ENCODE peak calls at places on chromosomes 1 and 21, in seven cellular contexts. T is PC-9, O is Peyer's patch, R is heart right ventricle, X is K562, E is psoas muscle, Y is endodermal cell. C is an unnamed sample.

GRCh38 chr1:39540504-39541031 is 36.0 kb downstream of the PABPC4 start:
- DNase-seq in T (no peak), O (peak), R (peak), X (no peak), E (peak), Y (no peak), C (no peak)

GRCh38 chr1:171107969-171108368 is 17.3 kb downstream of the FMO3 start:
- DNase-seq in T (no peak), O (no peak), R (no peak), X (no peak), E (no peak), Y (no peak), C (no peak)

GRCh38 chr1:161223805-161224694 is 622 bp upstream of the APOA2 start:
- DNase-seq in T (no peak), O (no peak), R (no peak), X (no peak), E (no peak), Y (peak), C (no peak)

GRCh38 chr1:55636691-55637090 is 421.5 kb upstream of the USP24 start:
- DNase-seq in T (no peak), O (no peak), R (no peak), X (no peak), E (no peak), Y (no peak), C (no peak)

GRCh38 chr1:183991360-183992155 is 46.0 kb downstream of the COLGALT2 start:
- DNase-seq in T (no peak), O (no peak), R (no peak), X (no peak), E (no peak), Y (no peak), C (no peak)

GRCh38 chr1:28328228-28328648 is 602 bp upstream of the MED18 start:
- DNase-seq in T (no peak), O (no peak), R (peak), X (no peak), E (peak), Y (no peak), C (no peak)

GRCh38 chr1:182227864-182228547 is 163.6 kb downstream of the GLUL start:
- DNase-seq in T (peak), O (no peak), R (no peak), X (no peak), E (no peak), Y (no peak), C (no peak)

GRCh38 chr1:203200059-203200553 is 13.6 kb upstream of the CHI3L1 start:
- DNase-seq in T (no peak), O (no peak), R (no peak), X (no peak), E (no peak), Y (no peak), C (peak)

GRCh38 chr21:37370152-37371040 is 3.8 kb downstream of the DYRK1A start:
- DNase-seq in T (no peak), O (no peak), R (no peak), X (peak), E (no peak), Y (no peak), C (no peak)

GRCh38 chr1:223022641-223023473 is 120.2 kb downstream of the TLR5 start:
- DNase-seq in T (peak), O (no peak), R (peak), X (no peak), E (no peak), Y (peak), C (no peak)

GRCh38 chr1:54486864-54487263 is 61.2 kb upstream of the ACOT11 start:
- DNase-seq in T (no peak), O (no peak), R (no peak), X (no peak), E (no peak), Y (no peak), C (no peak)

GRCh38 chr1:214354440-214355148 is 73.6 kb downstream of the SMYD2 start:
- DNase-seq in T (no peak), O (no peak), R (no peak), X (no peak), E (no peak), Y (no peak), C (no peak)

GRCh38 chr1:189708674-189709073 is 769.0 kb downstream of the BRINP3 start:
- DNase-seq in T (no peak), O (no peak), R (no peak), X (no peak), E (peak), Y (peak), C (no peak)

GRCh38 chr1:11908139-11909021 is 17.8 kb downstream of the KIAA2013 start:
- DNase-seq in T (peak), O (peak), R (peak), X (peak), E (peak), Y (peak), C (peak)

GRCh38 chr1:26838474-26839338 is 12.2 kb downstream of the ZDHHC18 start:
- DNase-seq in T (no peak), O (peak), R (no peak), X (no peak), E (peak), Y (no peak), C (no peak)

GRCh38 chr1:26302733-26303405 is 3.6 kb downstream of the UBXN11 start:
- DNase-seq in T (peak), O (no peak), R (no peak), X (no peak), E (peak), Y (peak), C (peak)

GRCh38 chr1:2300851-2301606 is 72.9 kb downstream of the SKI start:
- DNase-seq in T (no peak), O (peak), R (peak), X (no peak), E (peak), Y (no peak), C (no peak)

GRCh38 chr1:78676347-78676982 is 26.8 kb downstream of the IFI44 start:
- DNase-seq in T (peak), O (peak), R (no peak), X (peak), E (no peak), Y (peak), C (peak)

GRCh38 chr1:241611063-241611462 is 29.1 kb downstream of the CHML start:
- DNase-seq in T (peak), O (no peak), R (no peak), X (peak), E (no peak), Y (no peak), C (peak)

GRCh38 chr1:205951746-205952145 is 8.5 kb upstream of the SLC26A9 start:
- DNase-seq in T (no peak), O (no peak), R (no peak), X (no peak), E (no peak), Y (no peak), C (no peak)

GRCh38 chr1:111471012-111471411 is 2.8 kb upstream of the C1orf162 start:
- DNase-seq in T (no peak), O (peak), R (no peak), X (no peak), E (peak), Y (no peak), C (no peak)

GRCh38 chr1:209103135-209103534 is 480.4 kb upstream of the CAMK1G start:
- DNase-seq in T (no peak), O (no peak), R (no peak), X (no peak), E (no peak), Y (no peak), C (no peak)

GRCh38 chr1:206895320-206895719 is 1.9 kb upstream of the IL24 start:
- DNase-seq in T (peak), O (no peak), R (no peak), X (no peak), E (no peak), Y (no peak), C (peak)

DNA sequence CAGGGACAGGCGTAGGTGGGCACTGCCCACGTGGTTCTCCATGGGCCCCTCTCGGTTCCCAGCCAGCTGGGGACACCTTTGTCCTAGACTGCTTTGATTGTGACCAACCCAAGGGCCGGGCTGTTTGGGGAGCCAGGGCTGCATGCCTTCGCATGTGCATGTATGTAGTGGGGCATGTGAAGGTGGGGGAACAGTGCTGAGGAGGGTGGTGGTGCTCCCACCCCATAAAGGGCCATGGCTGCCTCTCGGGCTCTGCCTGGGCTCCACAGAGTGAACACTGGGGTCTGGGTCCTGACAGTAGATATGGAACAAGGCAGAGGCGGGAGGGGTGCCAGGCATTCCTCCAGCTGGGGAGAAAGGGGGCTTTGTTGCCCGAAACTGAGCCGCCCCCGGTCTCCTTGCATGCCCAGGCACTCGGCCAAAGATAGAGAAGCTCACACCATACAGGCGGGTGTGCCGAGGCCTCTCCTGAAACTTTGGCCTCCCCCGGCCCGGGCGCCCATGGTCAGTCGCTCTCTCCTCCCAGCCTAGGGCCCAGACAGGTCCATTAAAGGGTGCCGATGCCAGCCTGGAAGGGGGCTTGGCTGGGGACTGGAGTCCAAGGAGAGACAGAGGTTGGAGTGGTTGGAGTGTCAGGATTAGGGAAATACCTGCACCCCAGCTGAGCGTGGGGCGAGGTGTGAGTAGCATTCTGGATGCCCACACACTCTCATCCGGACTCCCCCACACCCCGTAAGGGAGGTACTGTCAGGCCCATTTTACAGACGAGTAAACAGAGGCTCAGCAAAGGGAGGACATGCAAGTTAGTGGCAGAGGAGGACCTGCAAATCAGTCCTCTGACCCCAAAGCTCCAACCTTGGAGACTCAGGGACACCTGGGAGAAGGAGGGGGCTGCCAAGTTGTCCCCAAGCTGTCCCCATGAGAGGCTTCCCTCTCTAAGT is 41.1 kb downstream of the EPHA2 start:
- DNase-seq in T (no peak), O (no peak), R (no peak), X (no peak), E (no peak), Y (peak), C (no peak)
- H3K27ac ChIP-seq in T (no peak), O (no peak), R (no peak), X (no peak), E (no peak), Y (peak), C (no peak)

DNA sequence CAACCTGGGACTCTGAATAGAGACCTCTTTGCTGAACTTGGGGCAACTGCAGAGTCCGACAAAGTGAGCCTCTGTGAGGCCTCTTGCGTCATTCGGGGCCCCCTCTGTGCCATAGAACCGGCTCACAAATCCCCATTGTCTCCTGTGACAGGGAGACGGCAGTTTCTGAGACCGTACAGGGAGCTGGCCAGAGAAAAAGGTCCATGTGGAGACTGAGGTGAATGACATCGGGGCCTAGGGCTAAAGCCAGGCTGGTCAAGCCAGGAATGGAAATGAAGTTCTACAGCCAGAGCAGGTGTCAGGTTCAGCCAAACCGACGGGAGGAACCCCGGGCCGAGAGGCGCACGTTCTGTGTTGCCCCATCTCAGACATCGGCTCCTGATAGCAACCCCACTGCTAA is 37.1 kb upstream of the TRIM67 start:
- DNase-seq in T (no peak), O (no peak), R (no peak), X (no peak), E (no peak), Y (no peak), C (no peak)
- TF ChIP-seq CTCF in T (no peak), O (no peak), R (no peak), X (no peak), E (no peak), Y (no peak), C (no peak)

GRCh38 chr1:235078480-235078803 is 50.2 kb downstream of the TOMM20 start:
- DNase-seq in T (no peak), O (no peak), R (no peak), X (no peak), E (no peak), Y (no peak), C (no peak)

GRCh38 chr1:235078927-235079381 is 49.7 kb downstream of the TOMM20 start:
- DNase-seq in T (no peak), O (no peak), R (no peak), X (no peak), E (no peak), Y (no peak), C (no peak)

GRCh38 chr1:235077163-235077540 is 51.5 kb downstream of the TOMM20 start:
- DNase-seq in T (no peak), O (no peak), R (no peak), X (no peak), E (no peak), Y (no peak), C (no peak)

GRCh38 chr1:235076504-235077162 is 52.0 kb downstream of the TOMM20 start:
- DNase-seq in T (no peak), O (no peak), R (no peak), X (no peak), E (peak), Y (no peak), C (no peak)

GRCh38 chr1:235077571-235078479 is 50.8 kb downstream of the TOMM20 start:
- DNase-seq in T (no peak), O (no peak), R (no peak), X (no peak), E (no peak), Y (no peak), C (no peak)
- H3K27ac ChIP-seq in T (peak), O (peak), R (peak), X (no peak), E (peak), Y (no peak), C (peak)

GRCh38 chr1:185044981-185045792 is at the start of gene RNF2:
- DNase-seq in T (peak), O (peak), R (peak), X (peak), E (peak), Y (peak), C (peak)
- TF ChIP-seq CTCF in T (no peak), O (no peak), R (peak), X (no peak), E (no peak), Y (no peak), C (no peak)

GRCh38 chr1:7721940-7722669 is 49.0 kb upstream of the VAMP3 start:
- DNase-seq in T (no peak), O (no peak), R (no peak), X (no peak), E (no peak), Y (no peak), C (no peak)

GRCh38 chr1:7722670-7723012 is 48.5 kb upstream of the VAMP3 start:
- DNase-seq in T (no peak), O (no peak), R (no peak), X (no peak), E (no peak), Y (no peak), C (no peak)

GRCh38 chr1:7732331-7732730 is 38.8 kb upstream of the VAMP3 start:
- DNase-seq in T (no peak), O (no peak), R (no peak), X (no peak), E (no peak), Y (no peak), C (no peak)

GRCh38 chr1:7726623-7727022 is 44.5 kb upstream of the VAMP3 start:
- DNase-seq in T (no peak), O (no peak), R (no peak), X (no peak), E (no peak), Y (no peak), C (no peak)

DNA sequence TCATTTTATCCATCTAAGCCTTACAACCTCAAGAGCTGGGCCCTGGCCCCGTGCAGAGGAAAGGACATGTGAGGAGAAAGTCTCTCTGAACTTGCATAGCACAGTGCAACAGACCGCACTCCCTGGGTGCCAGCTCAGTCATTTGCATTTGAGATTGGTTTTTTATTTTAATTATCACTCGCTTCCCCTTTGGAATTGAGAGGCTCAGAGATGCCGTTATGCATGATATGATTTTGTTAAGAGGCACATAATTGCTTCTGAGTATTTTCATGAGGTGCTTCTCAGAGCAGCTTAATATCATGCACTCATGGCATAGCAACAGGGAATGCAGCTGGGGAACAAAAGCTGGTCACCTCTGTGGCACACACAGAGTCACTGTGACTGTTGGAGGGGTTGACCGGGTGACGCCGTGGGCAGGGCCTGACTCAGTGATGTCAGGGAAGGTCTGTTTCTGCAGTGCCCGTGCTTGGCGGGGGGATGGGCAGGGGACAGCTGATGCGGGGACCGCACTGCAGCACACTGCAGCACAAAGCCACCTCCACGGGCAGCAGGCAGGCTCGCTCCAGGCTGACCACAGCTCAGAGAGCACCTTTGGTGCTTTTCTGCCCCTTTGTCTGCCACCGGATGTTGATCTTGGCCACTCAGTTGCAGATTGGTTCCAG is 43.1 kb upstream of the VAMP3 start:
- DNase-seq in T (no peak), O (no peak), R (no peak), X (no peak), E (no peak), Y (no peak), C (no peak)
- H3K27ac ChIP-seq in T (no peak), O (no peak), R (no peak), X (no peak), E (no peak), Y (peak), C (no peak)

DNA sequence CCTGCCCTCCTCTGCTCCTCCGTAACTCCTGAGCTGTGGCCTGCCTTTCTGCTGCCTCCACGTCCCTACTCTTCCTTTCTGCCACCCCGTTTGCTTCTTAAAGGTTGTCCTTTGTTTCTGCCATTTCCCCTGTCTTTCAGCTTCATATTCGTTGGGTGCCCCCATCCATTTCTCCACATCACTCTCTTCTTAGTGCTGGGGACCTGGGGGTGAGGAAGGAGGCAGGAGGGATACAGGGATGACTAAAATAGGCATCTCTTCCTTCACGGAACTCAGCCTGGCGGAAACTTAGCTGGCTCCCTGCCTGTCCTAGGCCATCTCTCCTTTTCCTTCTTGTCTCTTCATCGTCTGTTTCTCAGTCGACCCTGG is 67.0 kb upstream of the CD1D start:
- DNase-seq in T (no peak), O (no peak), R (no peak), X (no peak), E (no peak), Y (no peak), C (no peak)
- TF ChIP-seq CTCF in T (no peak), O (no peak), R (no peak), X (no peak), E (no peak), Y (no peak), C (peak)

GRCh38 chr21:46057710-46058241 is 40.1 kb upstream of the COL6A2 start:
- DNase-seq in T (no peak), O (no peak), R (no peak), X (no peak), E (no peak), Y (peak), C (no peak)

GRCh38 chr21:46055863-46056281 is 42.0 kb upstream of the COL6A2 start:
- DNase-seq in T (no peak), O (no peak), R (no peak), X (no peak), E (peak), Y (peak), C (no peak)

GRCh38 chr21:46056450-46056903 is 41.4 kb upstream of the COL6A2 start:
- DNase-seq in T (no peak), O (no peak), R (peak), X (no peak), E (peak), Y (peak), C (no peak)

GRCh38 chr21:46058339-46059145 is 39.4 kb upstream of the COL6A2 start:
- DNase-seq in T (no peak), O (no peak), R (no peak), X (no peak), E (no peak), Y (peak), C (no peak)

GRCh38 chr21:46057111-46057709 is 40.7 kb upstream of the COL6A2 start:
- DNase-seq in T (no peak), O (no peak), R (no peak), X (no peak), E (peak), Y (peak), C (no peak)
- H3K27ac ChIP-seq in T (no peak), O (peak), R (peak), X (no peak), E (peak), Y (no peak), C (peak)

C was measured in RWPE1.